ENCODE peak calls at places on chromosomes 11 and 22, in five cellular contexts. One of them, this sample, is unnamed.

GRCh38 chr11:76670475-76671235 is at the start of gene LRRC32:
- DNase-seq in hippocampal formation: no peak
- DNase-seq in GM12865: peak
- DNase-seq in A549: no peak
- DNase-seq in aorta: peak
- DNase-seq in this sample: peak

GRCh38 chr11:127640822-127641485 is 640.4 kb upstream of the KIRREL3 start:
- DNase-seq in A549: no peak
- DNase-seq in hippocampal formation: no peak
- DNase-seq in GM12865: no peak
- DNase-seq in aorta: no peak
- DNase-seq in this sample: no peak

GRCh38 chr11:34806875-34807274 is 109.3 kb downstream of the APIP start:
- DNase-seq in aorta: no peak
- DNase-seq in GM12865: no peak
- DNase-seq in hippocampal formation: no peak
- DNase-seq in A549: no peak
- DNase-seq in this sample: no peak

GRCh38 chr22:31944700-31945477 is 554 bp downstream of the YWHAH start:
- DNase-seq in A549: peak
- DNase-seq in hippocampal formation: no peak
- DNase-seq in aorta: peak
- DNase-seq in GM12865: peak
- DNase-seq in this sample: peak

GRCh38 chr11:7630002-7630401 is 43.3 kb downstream of the CYB5R2 start:
- DNase-seq in GM12865: no peak
- DNase-seq in A549: no peak
- DNase-seq in aorta: no peak
- DNase-seq in hippocampal formation: peak
- DNase-seq in this sample: no peak

GRCh38 chr11:61630104-61630503 is 49.2 kb upstream of the SYT7 start:
- DNase-seq in aorta: no peak
- DNase-seq in hippocampal formation: no peak
- DNase-seq in GM12865: no peak
- DNase-seq in A549: no peak
- DNase-seq in this sample: no peak

GRCh38 chr11:128928400-128928799 is 14.3 kb downstream of the TP53AIP1 start:
- DNase-seq in hippocampal formation: no peak
- DNase-seq in GM12865: peak
- DNase-seq in aorta: peak
- DNase-seq in A549: no peak
- DNase-seq in this sample: no peak

GRCh38 chr11:105312266-105312665 is 172.7 kb upstream of the CARD18 start:
- DNase-seq in aorta: no peak
- DNase-seq in A549: no peak
- DNase-seq in GM12865: no peak
- DNase-seq in hippocampal formation: no peak
- DNase-seq in this sample: no peak

GRCh38 chr22:28647216-28647615 is 32.4 kb downstream of the TTC28 start:
- DNase-seq in A549: no peak
- DNase-seq in hippocampal formation: no peak
- DNase-seq in GM12865: no peak
- DNase-seq in aorta: no peak
- DNase-seq in this sample: no peak

GRCh38 chr11:121625784-121626506 is 173.2 kb upstream of the SORL1-AS1 start:
- DNase-seq in aorta: no peak
- DNase-seq in A549: no peak
- DNase-seq in hippocampal formation: no peak
- DNase-seq in GM12865: no peak
- DNase-seq in this sample: no peak

GRCh38 chr22:49606562-49606961 is 221.1 kb downstream of the BRD1 start:
- DNase-seq in GM12865: no peak
- DNase-seq in aorta: peak
- DNase-seq in hippocampal formation: no peak
- DNase-seq in A549: no peak
- DNase-seq in this sample: no peak

GRCh38 chr11:61553373-61554171 is 27.3 kb downstream of the SYT7 start:
- DNase-seq in GM12865: no peak
- DNase-seq in A549: no peak
- DNase-seq in aorta: no peak
- DNase-seq in hippocampal formation: no peak
- DNase-seq in this sample: no peak

GRCh38 chr11:13767461-13767860 is 99.0 kb downstream of the FAR1 start:
- DNase-seq in aorta: no peak
- DNase-seq in GM12865: no peak
- DNase-seq in hippocampal formation: no peak
- DNase-seq in A549: no peak
- DNase-seq in this sample: no peak

GRCh38 chr11:7582338-7582985 is 68.7 kb downstream of the PPFIBP2 start:
- DNase-seq in hippocampal formation: no peak
- DNase-seq in GM12865: no peak
- DNase-seq in A549: no peak
- DNase-seq in aorta: no peak
- DNase-seq in this sample: no peak

GRCh38 chr11:1560011-1560579 is 12.0 kb downstream of the DUSP8 start:
- DNase-seq in A549: no peak
- DNase-seq in hippocampal formation: no peak
- DNase-seq in aorta: peak
- DNase-seq in GM12865: no peak
- DNase-seq in this sample: no peak

GRCh38 chr11:1486054-1486825 is at the start of gene MOB2:
- DNase-seq in hippocampal formation: peak
- DNase-seq in aorta: peak
- DNase-seq in GM12865: peak
- DNase-seq in A549: no peak
- DNase-seq in this sample: peak

GRCh38 chr11:30348035-30348434 is 25.1 kb downstream of the ARL14EP start:
- DNase-seq in aorta: no peak
- DNase-seq in A549: no peak
- DNase-seq in hippocampal formation: no peak
- DNase-seq in GM12865: no peak
- DNase-seq in this sample: no peak

This sample was measured in psoas muscle.